ENCODE peak calls at places on chromosomes 2 and 18, in ten cellular contexts. Y is GM13977; Q is body of pancreas; F is fibroblast of mammary gland; C is naive thymus-derived CD8-positive, alpha-beta T cell; D is activated gamma-delta T cell; K is CD4-positive, alpha-beta T cell; L is small intestine; I is AG08396; W is heart right ventricle. Z is an unnamed sample.

GRCh38 chr2:199230091-199230490 is 227.6 kb downstream of the SATB2 start:
- DNase-seq in Y (no peak), Q (no peak), F (peak), C (no peak), D (no peak), K (no peak), L (no peak), I (no peak), W (no peak), Z (no peak)

GRCh38 chr18:2325308-2325849 is 245.9 kb downstream of the METTL4 start:
- DNase-seq in Y (no peak), Q (no peak), F (no peak), C (no peak), D (no peak), K (no peak), L (no peak), I (no peak), W (no peak), Z (no peak)

GRCh38 chr2:14303366-14304115 is 329.0 kb upstream of the LRATD1 start:
- DNase-seq in Y (peak), Q (no peak), F (no peak), C (no peak), D (no peak), K (no peak), L (no peak), I (no peak), W (no peak), Z (no peak)

GRCh38 chr2:72988726-72989273 is 71.5 kb downstream of the EMX1 start:
- DNase-seq in Y (no peak), Q (no peak), F (no peak), C (no peak), D (no peak), K (no peak), L (no peak), I (no peak), W (no peak), Z (no peak)

GRCh38 chr2:71235930-71236587 is 9.2 kb upstream of the PAIP2B start:
- DNase-seq in Y (no peak), Q (no peak), F (no peak), C (no peak), D (no peak), K (no peak), L (no peak), I (no peak), W (no peak), Z (no peak)

GRCh38 chr2:88735853-88736252 is 44.4 kb downstream of the RPIA start:
- DNase-seq in Y (no peak), Q (no peak), F (peak), C (no peak), D (no peak), K (no peak), L (peak), I (no peak), W (no peak), Z (no peak)

GRCh38 chr2:14616342-14616741 is 16.2 kb upstream of the LRATD1 start:
- DNase-seq in Y (no peak), Q (no peak), F (no peak), C (no peak), D (no peak), K (no peak), L (peak), I (peak), W (no peak), Z (no peak)

GRCh38 chr2:168519534-168520308 is 63.6 kb downstream of the CERS6 start:
- DNase-seq in Y (no peak), Q (no peak), F (no peak), C (no peak), D (no peak), K (no peak), L (no peak), I (no peak), W (no peak), Z (no peak)

GRCh38 chr18:61992923-61993322 is 100.1 kb upstream of the RNF152 start:
- DNase-seq in Y (no peak), Q (no peak), F (peak), C (no peak), D (no peak), K (no peak), L (peak), I (peak), W (no peak), Z (no peak)

GRCh38 chr2:207928079-207928478 is 97.2 kb downstream of the PLEKHM3 start:
- DNase-seq in Y (no peak), Q (no peak), F (no peak), C (no peak), D (no peak), K (no peak), L (no peak), I (peak), W (no peak), Z (no peak)

GRCh38 chr2:61775956-61776570 is 77.8 kb downstream of the FAM161A start:
- DNase-seq in Y (peak), Q (no peak), F (no peak), C (no peak), D (no peak), K (no peak), L (no peak), I (no peak), W (no peak), Z (no peak)

GRCh38 chr2:6750389-6751158 is 115.1 kb downstream of the CMPK2 start:
- DNase-seq in Y (no peak), Q (no peak), F (no peak), C (no peak), D (no peak), K (no peak), L (no peak), I (no peak), W (no peak), Z (no peak)

GRCh38 chr2:99471635-99472326 is 18.0 kb downstream of the REV1 start:
- DNase-seq in Y (no peak), Q (no peak), F (no peak), C (no peak), D (no peak), K (no peak), L (no peak), I (no peak), W (no peak), Z (no peak)

GRCh38 chr2:10533811-10534321 is 85.7 kb upstream of the ODC1 start:
- DNase-seq in Y (no peak), Q (no peak), F (no peak), C (no peak), D (no peak), K (no peak), L (no peak), I (no peak), W (no peak), Z (no peak)

GRCh38 chr2:110748489-110748867 is 16.1 kb downstream of the ACOXL start:
- DNase-seq in Y (peak), Q (no peak), F (no peak), C (no peak), D (no peak), K (peak), L (peak), I (no peak), W (no peak), Z (no peak)

GRCh38 chr2:202337133-202337532 is 39.0 kb upstream of the BMPR2 start:
- DNase-seq in Y (no peak), Q (no peak), F (no peak), C (no peak), D (no peak), K (no peak), L (no peak), I (no peak), W (no peak), Z (no peak)

GRCh38 chr2:26352892-26353291 is 6.3 kb upstream of the ADGRF3 start:
- DNase-seq in Y (no peak), Q (no peak), F (peak), C (no peak), D (no peak), K (no peak), L (peak), I (peak), W (no peak), Z (no peak)

GRCh38 chr2:24359701-24360049 is 661 bp downstream of the ITSN2 start:
- DNase-seq in Y (no peak), Q (peak), F (peak), C (peak), D (no peak), K (peak), L (peak), I (peak), W (peak), Z (no peak)

GRCh38 chr2:3730646-3731045 is 27.3 kb downstream of the DCDC2C start:
- DNase-seq in Y (no peak), Q (no peak), F (peak), C (no peak), D (no peak), K (no peak), L (no peak), I (no peak), W (no peak), Z (no peak)

GRCh38 chr18:44887227-44887631 is 206.5 kb downstream of the SETBP1 start:
- DNase-seq in Y (peak), Q (peak), F (peak), C (no peak), D (no peak), K (no peak), L (peak), I (peak), W (no peak), Z (no peak)

GRCh38 chr2:29281585-29281984 is 166.4 kb downstream of the CLIP4 start:
- DNase-seq in Y (no peak), Q (peak), F (peak), C (no peak), D (no peak), K (no peak), L (peak), I (peak), W (peak), Z (peak)

GRCh38 chr2:112121682-112122254 is 16.4 kb upstream of the FBLN7 start:
- DNase-seq in Y (peak), Q (peak), F (peak), C (no peak), D (no peak), K (no peak), L (peak), I (no peak), W (no peak), Z (peak)

GRCh38 chr2:170972508-170973224 is 43.6 kb downstream of the GORASP2 start:
- DNase-seq in Y (no peak), Q (no peak), F (no peak), C (no peak), D (no peak), K (no peak), L (peak), I (no peak), W (no peak), Z (no peak)

GRCh38 chr18:42586603-42587002 is 528.9 kb downstream of the RIT2 start:
- DNase-seq in Y (no peak), Q (no peak), F (no peak), C (no peak), D (no peak), K (no peak), L (no peak), I (no peak), W (no peak), Z (no peak)

GRCh38 chr2:147082850-147083522 is 761.8 kb upstream of the ACVR2A start:
- DNase-seq in Y (peak), Q (peak), F (peak), C (no peak), D (no peak), K (peak), L (peak), I (peak), W (no peak), Z (peak)